ENCODE peak calls at places on chromosomes 16 and 17, in five cellular contexts. M is fibroblast of mammary gland, F is HFF-Myc, Y is upper lobe of right lung, P is HL-60. Z is an unnamed sample.

GRCh38 chr16:660459-661183 is 7.3 kb upstream of the RHOT2 start:
- DNase-seq in F (peak), Y (peak), M (peak), P (peak), Z (peak)

GRCh38 chr17:78391843-78392242 is 13.4 kb downstream of the PGS1 start:
- DNase-seq in Y (no peak), P (no peak), F (no peak), M (peak), Z (peak)

GRCh38 chr17:59842901-59843652 is 49.7 kb downstream of the TUBD1 start:
- DNase-seq in Y (peak), M (peak), F (peak), P (no peak), Z (peak)

GRCh38 chr16:77540656-77541055 is 105.8 kb upstream of the ADAMTS18 start:
- DNase-seq in F (no peak), P (no peak), M (peak), Y (no peak), Z (peak)

GRCh38 chr16:68229431-68230175 is 6.3 kb downstream of the ESRP2 start:
- DNase-seq in P (peak), Y (no peak), M (peak), F (peak), Z (peak)

GRCh38 chr17:7220593-7221280 is 999 bp downstream of the ACADVL start:
- DNase-seq in P (peak), M (peak), Y (peak), F (no peak), Z (peak)

GRCh38 chr16:80580109-80580832 is 39.5 kb downstream of the DYNLRB2 start:
- DNase-seq in Y (no peak), F (no peak), P (no peak), M (peak), Z (peak)

GRCh38 chr17:49880291-49881053 is 32.6 kb upstream of the TAC4 start:
- DNase-seq in Y (peak), P (peak), M (peak), F (no peak), Z (peak)

GRCh38 chr17:40722146-40722720 is 18.7 kb upstream of the KRT24 start:
- DNase-seq in M (no peak), P (no peak), Y (no peak), F (no peak), Z (no peak)

GRCh38 chr16:50530277-50531236 is 17.6 kb upstream of the NKD1 start:
- DNase-seq in M (no peak), Y (peak), F (no peak), P (no peak), Z (no peak)

GRCh38 chr17:76385892-76386786 is 1.7 kb downstream of the SPHK1 start:
- DNase-seq in M (peak), F (no peak), P (peak), Y (peak), Z (peak)

GRCh38 chr16:35752773-35753558 is 2293.6 kb downstream of the TP53TG3F start:
- DNase-seq in M (no peak), F (no peak), P (no peak), Y (no peak), Z (no peak)

GRCh38 chr17:38867179-38867994 is 2.5 kb upstream of the LASP1 start:
- DNase-seq in F (no peak), P (peak), Y (no peak), M (peak), Z (peak)

GRCh38 chr16:51161440-51162195 is 10.5 kb upstream of the SALL1 start:
- DNase-seq in F (no peak), P (no peak), M (peak), Y (no peak), Z (peak)

GRCh38 chr17:65750678-65751077 is 189.2 kb upstream of the AXIN2 start:
- DNase-seq in M (peak), P (peak), Y (peak), F (peak), Z (peak)

GRCh38 chr17:79513805-79514535 is 96.9 kb downstream of the RBFOX3 start:
- DNase-seq in P (no peak), Y (no peak), M (no peak), F (no peak), Z (no peak)

GRCh38 chr17:79515646-79516604 is 94.9 kb downstream of the RBFOX3 start:
- DNase-seq in F (no peak), P (no peak), Y (no peak), M (no peak), Z (no peak)

GRCh38 chr17:79517812-79518211 is 93.0 kb downstream of the RBFOX3 start:
- DNase-seq in M (no peak), F (no peak), Y (no peak), P (no peak), Z (no peak)

GRCh38 chr17:79513206-79513605 is 97.6 kb downstream of the RBFOX3 start:
- DNase-seq in M (no peak), Y (no peak), F (no peak), P (no peak), Z (no peak)

DNA sequence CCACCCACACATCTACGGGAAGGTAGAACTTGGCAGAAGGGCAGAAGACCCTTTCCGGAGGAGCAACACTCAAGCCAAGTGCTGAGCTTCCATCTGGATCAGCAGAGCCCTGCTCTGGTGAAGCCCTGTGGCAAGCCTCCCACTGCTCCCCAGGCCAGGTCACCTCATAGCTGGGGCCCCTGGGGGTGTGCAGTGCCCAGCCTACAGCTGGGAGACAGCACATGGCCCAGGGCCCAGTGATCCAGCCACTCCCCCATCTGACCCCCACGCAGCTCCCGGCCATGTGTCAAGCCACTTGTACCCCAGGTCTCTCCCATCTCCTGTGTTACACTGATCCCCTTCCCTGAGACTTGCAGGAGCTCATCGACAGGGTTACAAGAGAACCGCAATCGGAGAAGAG is 95.7 kb downstream of the RBFOX3 start:
- DNase-seq in M (no peak), Y (no peak), F (no peak), P (no peak), Z (no peak)
- TF ChIP-seq CTCF in M (no peak), Y (no peak), F (no peak), P (no peak), Z (no peak)

DNA sequence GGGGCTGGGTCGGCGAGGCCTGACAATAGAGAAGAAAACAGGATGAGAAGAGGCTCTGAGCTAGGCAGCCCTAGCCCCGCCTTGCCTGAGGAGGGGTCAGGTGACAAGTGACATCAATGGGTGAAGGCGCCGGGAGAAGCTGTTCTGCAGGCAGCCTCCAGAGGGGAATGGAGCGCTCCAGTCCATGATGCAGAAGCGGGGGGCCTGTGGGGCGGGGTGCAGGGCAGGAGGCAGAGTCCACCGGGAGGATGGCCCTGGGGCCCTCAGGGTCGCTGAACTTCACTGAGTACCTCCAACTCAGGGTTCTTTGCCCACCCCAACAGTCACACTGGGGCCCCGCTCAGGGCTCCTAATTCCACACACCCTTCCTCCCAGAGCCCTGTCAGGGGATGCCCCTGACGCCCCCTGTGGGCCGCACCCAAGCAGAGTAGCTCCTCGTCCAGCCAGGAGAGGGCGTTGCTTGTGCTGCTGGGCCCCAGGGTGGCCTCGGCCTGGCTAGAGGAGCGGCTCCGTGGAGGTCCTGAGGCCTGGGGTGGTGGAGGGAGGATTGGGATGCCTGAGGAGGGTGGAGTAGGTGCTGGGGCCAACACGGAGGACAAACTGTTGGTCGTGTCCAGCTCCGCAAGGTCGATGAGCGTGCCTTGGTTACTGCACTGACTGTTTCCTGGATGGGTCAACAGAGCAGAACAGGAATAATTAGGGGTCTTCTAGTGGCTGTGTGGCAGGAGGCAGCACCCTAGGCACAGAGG is 20.8 kb downstream of the GGA3 start:
- DNase-seq in P (peak), M (peak), F (no peak), Y (no peak), Z (peak)
- H3K4me3 ChIP-seq in P (no peak), M (no peak), F (no peak), Y (no peak), Z (no peak)

DNA sequence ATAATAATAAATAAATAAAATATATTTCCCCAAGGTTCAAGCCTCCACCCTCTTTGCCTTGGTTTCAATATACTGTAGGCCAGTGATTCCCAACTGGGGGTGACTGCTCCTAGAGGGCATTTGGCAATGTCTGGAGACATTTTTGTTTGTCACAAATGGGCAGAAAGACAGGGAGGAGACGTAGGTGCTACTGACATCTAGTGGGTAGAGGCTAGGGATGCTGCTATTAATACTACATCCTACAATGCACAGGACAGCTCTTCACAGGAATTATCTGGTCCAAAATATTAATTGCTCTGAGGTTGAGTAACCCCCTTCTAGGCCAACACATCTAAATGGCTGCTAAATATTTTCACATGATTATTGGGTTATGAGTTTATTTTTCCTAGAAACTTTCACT is 12.8 kb upstream of the PRR14 start:
- DNase-seq in F (peak), Y (no peak), M (peak), P (peak), Z (peak)
- TF ChIP-seq CTCF in F (peak), Y (peak), M (peak), P (peak), Z (peak)

DNA sequence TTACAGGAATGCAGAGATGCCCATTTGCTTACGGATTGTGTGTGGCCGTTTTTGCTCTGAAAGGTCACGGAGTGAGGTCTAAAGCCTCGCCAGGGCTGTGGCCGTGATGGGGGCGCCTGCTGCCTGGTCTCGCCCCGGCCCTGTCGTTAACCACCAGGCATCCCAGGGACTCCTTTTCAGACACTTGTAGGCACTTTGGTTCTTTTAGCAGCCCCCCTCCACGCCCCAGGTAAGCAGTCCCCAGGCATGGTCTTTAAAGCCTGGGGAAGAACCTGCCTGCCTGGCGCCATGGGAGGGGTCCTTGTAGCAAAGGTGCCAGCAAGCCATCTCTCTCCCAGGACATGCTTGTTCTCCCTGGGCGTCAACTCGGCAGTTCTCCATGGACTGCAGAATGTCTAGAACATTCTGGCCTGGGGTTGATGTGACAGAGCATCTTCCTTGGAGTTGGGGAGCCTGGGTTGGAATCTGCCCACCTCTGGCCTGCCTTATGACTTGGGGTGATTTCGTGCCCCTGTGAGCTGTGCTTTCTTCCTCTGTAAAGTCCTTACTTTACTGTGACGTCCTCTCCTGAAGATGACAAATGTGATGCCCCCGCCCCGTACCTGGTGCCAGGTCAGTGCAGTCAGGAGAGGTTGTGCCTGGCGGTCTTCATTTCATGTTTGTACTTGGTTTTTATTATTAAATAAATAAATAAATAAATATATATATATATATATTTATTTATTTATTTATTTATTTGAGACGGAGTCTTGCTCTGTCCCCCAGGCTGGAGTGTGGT is 5.4 kb downstream of the KCTD5 start:
- DNase-seq in P (no peak), M (no peak), Y (peak), F (no peak), Z (no peak)
- H3K4me3 ChIP-seq in P (no peak), M (no peak), Y (no peak), F (no peak), Z (no peak)

GRCh38 chr17:45306623-45307022 is 10.2 kb downstream of the MAP3K14 start:
- DNase-seq in P (no peak), F (no peak), Y (no peak), M (no peak), Z (no peak)
- TF ChIP-seq CTCF in P (no peak), F (peak), Y (no peak), M (no peak), Z (no peak)

DNA sequence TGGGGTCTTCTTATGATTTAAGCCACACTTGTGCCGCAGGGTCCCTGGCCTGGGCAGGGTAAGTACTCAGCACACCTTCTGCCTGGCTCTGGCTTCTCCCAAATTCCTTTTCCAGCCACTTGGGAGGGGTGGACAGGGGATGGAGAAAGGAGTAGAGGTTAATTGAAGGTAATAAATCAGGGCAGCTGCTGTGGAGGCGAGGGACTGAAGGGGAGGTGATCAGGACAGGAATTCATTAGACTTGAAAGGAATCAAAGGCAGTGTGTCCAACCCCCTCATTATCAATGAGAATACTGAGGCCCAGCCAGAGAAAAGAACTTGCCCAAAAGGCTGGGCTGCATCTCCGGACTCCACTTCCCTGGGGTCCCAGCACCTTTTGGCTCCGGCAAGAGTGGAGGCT is 2.4 kb downstream of the SOST start:
- DNase-seq in P (no peak), M (no peak), Y (no peak), F (no peak), Z (no peak)
- H3K4me3 ChIP-seq in P (no peak), M (no peak), Y (no peak), F (no peak), Z (no peak)

GRCh38 chr17:9120471-9120870 is 99.2 kb downstream of the NTN1 start:
- DNase-seq in P (no peak), M (no peak), Y (peak), F (no peak), Z (no peak)

GRCh38 chr17:9115446-9116265 is 94.3 kb downstream of the NTN1 start:
- DNase-seq in M (peak), Y (peak), F (peak), P (no peak), Z (peak)

GRCh38 chr17:9116311-9116820 is 95.1 kb downstream of the NTN1 start:
- DNase-seq in F (no peak), P (no peak), M (no peak), Y (peak), Z (no peak)

GRCh38 chr17:9121186-9121820 is 100.0 kb downstream of the NTN1 start:
- DNase-seq in F (no peak), M (no peak), Y (peak), P (no peak), Z (no peak)

DNA sequence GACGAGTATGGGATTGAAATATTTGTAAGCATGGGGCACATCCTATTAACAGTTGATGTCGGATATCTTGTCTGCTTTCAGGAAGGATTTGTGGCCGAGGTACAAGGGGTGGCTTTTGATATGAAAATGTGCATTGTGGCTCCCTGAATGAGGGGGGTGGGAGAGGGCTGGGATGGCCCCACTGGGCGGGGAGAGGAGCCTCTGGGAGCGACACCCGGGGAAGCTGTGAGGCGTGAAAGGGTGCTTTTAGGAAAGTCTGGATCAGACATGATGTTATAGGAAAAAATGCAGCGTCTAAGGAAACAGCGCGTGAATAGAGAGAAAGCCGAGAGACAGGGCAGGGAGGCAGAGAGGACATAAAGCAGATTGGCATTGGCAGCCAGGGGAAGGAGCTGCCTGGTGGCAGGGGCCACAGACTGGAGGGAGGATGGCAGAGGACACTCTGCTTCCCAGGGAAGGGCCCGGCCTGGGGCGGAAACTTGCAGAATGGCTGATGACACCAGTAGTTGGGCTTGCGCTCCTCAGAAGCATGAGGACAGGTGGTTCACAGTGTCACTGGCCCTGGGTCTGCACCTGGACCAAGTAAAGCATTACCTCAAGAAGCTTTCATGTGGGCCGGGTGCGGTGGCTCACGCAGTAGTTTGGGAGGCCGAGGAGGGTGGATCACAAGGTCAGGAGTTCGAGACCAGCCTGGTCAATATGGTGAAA is 95.7 kb downstream of the NTN1 start:
- DNase-seq in Y (peak), P (no peak), M (no peak), F (no peak), Z (no peak)
- TF ChIP-seq CTCF in Y (no peak), P (no peak), M (no peak), F (no peak), Z (no peak)

GRCh38 chr16:70418274-70418992 is 20.5 kb downstream of the ST3GAL2 start:
- DNase-seq in M (no peak), Y (no peak), F (no peak), P (no peak), Z (no peak)
- H3K4me3 ChIP-seq in M (no peak), Y (no peak), F (no peak), P (no peak), Z (no peak)